ENCODE peak calls at places on chromosomes 1 and 21, in six cellular contexts. One of them, this sample, is unnamed.

GRCh38 chr1:217539510-217539909 is 91.4 kb downstream of the GPATCH2 start:
- DNase-seq in HEK293T: no peak
- DNase-seq in NCI-H526 treated with DMSO at 0.1 percent for 48 hours: no peak
- DNase-seq in cardiac muscle cell: no peak
- DNase-seq in kidney glomerular epithelial cell: no peak
- DNase-seq in Kasumi-1: no peak
- DNase-seq in this sample: no peak

GRCh38 chr1:221437924-221438323 is 304.0 kb downstream of the DUSP10 start:
- DNase-seq in HEK293T: no peak
- DNase-seq in NCI-H526 treated with DMSO at 0.1 percent for 48 hours: no peak
- DNase-seq in cardiac muscle cell: peak
- DNase-seq in kidney glomerular epithelial cell: peak
- DNase-seq in Kasumi-1: no peak
- DNase-seq in this sample: no peak

GRCh38 chr21:45950740-45951515 is 30.6 kb upstream of the COL6A1 start:
- DNase-seq in HEK293T: no peak
- DNase-seq in NCI-H526 treated with DMSO at 0.1 percent for 48 hours: no peak
- DNase-seq in cardiac muscle cell: peak
- DNase-seq in kidney glomerular epithelial cell: peak
- DNase-seq in Kasumi-1: no peak
- DNase-seq in this sample: no peak

GRCh38 chr21:25465263-25465662 is 142.0 kb downstream of the MRPL39 start:
- DNase-seq in HEK293T: no peak
- DNase-seq in NCI-H526 treated with DMSO at 0.1 percent for 48 hours: no peak
- DNase-seq in cardiac muscle cell: no peak
- DNase-seq in kidney glomerular epithelial cell: no peak
- DNase-seq in Kasumi-1: no peak
- DNase-seq in this sample: no peak

GRCh38 chr21:39120876-39121599 is 62.2 kb downstream of the PSMG1 start:
- DNase-seq in HEK293T: no peak
- DNase-seq in NCI-H526 treated with DMSO at 0.1 percent for 48 hours: no peak
- DNase-seq in cardiac muscle cell: no peak
- DNase-seq in kidney glomerular epithelial cell: no peak
- DNase-seq in Kasumi-1: no peak
- DNase-seq in this sample: no peak

GRCh38 chr1:64933296-64934070 is 32.9 kb downstream of the JAK1 start:
- DNase-seq in HEK293T: no peak
- DNase-seq in NCI-H526 treated with DMSO at 0.1 percent for 48 hours: peak
- DNase-seq in cardiac muscle cell: peak
- DNase-seq in kidney glomerular epithelial cell: no peak
- DNase-seq in Kasumi-1: peak
- DNase-seq in this sample: no peak

GRCh38 chr1:214777364-214777763 is 174.4 kb downstream of the CENPF start:
- DNase-seq in HEK293T: no peak
- DNase-seq in NCI-H526 treated with DMSO at 0.1 percent for 48 hours: no peak
- DNase-seq in cardiac muscle cell: no peak
- DNase-seq in kidney glomerular epithelial cell: no peak
- DNase-seq in Kasumi-1: no peak
- DNase-seq in this sample: no peak

GRCh38 chr1:47147047-47147785 is 10.0 kb downstream of the CYP4A22 start:
- DNase-seq in HEK293T: no peak
- DNase-seq in NCI-H526 treated with DMSO at 0.1 percent for 48 hours: no peak
- DNase-seq in cardiac muscle cell: no peak
- DNase-seq in kidney glomerular epithelial cell: no peak
- DNase-seq in Kasumi-1: no peak
- DNase-seq in this sample: no peak

GRCh38 chr1:2778220-2778592 is 23.3 kb downstream of the TTC34 start:
- DNase-seq in HEK293T: no peak
- DNase-seq in NCI-H526 treated with DMSO at 0.1 percent for 48 hours: no peak
- DNase-seq in cardiac muscle cell: no peak
- DNase-seq in kidney glomerular epithelial cell: no peak
- DNase-seq in Kasumi-1: no peak
- DNase-seq in this sample: no peak

GRCh38 chr1:966603-967295 is 467 bp downstream of the PLEKHN1 start:
- DNase-seq in HEK293T: peak
- DNase-seq in NCI-H526 treated with DMSO at 0.1 percent for 48 hours: no peak
- DNase-seq in cardiac muscle cell: peak
- DNase-seq in kidney glomerular epithelial cell: peak
- DNase-seq in Kasumi-1: peak
- DNase-seq in this sample: peak

GRCh38 chr21:37060296-37060695 is 12.6 kb downstream of the PIGP start:
- DNase-seq in HEK293T: peak
- DNase-seq in NCI-H526 treated with DMSO at 0.1 percent for 48 hours: no peak
- DNase-seq in cardiac muscle cell: peak
- DNase-seq in kidney glomerular epithelial cell: peak
- DNase-seq in Kasumi-1: peak
- DNase-seq in this sample: peak

GRCh38 chr1:19582318-19582717 is 61.8 kb upstream of the NBL1 start:
- DNase-seq in HEK293T: peak
- DNase-seq in NCI-H526 treated with DMSO at 0.1 percent for 48 hours: no peak
- DNase-seq in cardiac muscle cell: no peak
- DNase-seq in kidney glomerular epithelial cell: peak
- DNase-seq in Kasumi-1: peak
- DNase-seq in this sample: peak

GRCh38 chr1:116096013-116096618 is 15.1 kb upstream of the MAB21L3 start:
- DNase-seq in HEK293T: no peak
- DNase-seq in NCI-H526 treated with DMSO at 0.1 percent for 48 hours: no peak
- DNase-seq in cardiac muscle cell: no peak
- DNase-seq in kidney glomerular epithelial cell: no peak
- DNase-seq in Kasumi-1: no peak
- DNase-seq in this sample: no peak

GRCh38 chr1:150972417-150972940 is 2.2 kb downstream of the CERS2 start:
- DNase-seq in HEK293T: no peak
- DNase-seq in NCI-H526 treated with DMSO at 0.1 percent for 48 hours: no peak
- DNase-seq in cardiac muscle cell: no peak
- DNase-seq in kidney glomerular epithelial cell: no peak
- DNase-seq in Kasumi-1: no peak
- DNase-seq in this sample: no peak

GRCh38 chr21:45006536-45007079 is 66.8 kb downstream of the SLX9 start:
- DNase-seq in HEK293T: no peak
- DNase-seq in NCI-H526 treated with DMSO at 0.1 percent for 48 hours: no peak
- DNase-seq in cardiac muscle cell: no peak
- DNase-seq in kidney glomerular epithelial cell: no peak
- DNase-seq in Kasumi-1: no peak
- DNase-seq in this sample: peak

GRCh38 chr1:183180213-183180612 is 5.9 kb upstream of the LAMC2 start:
- DNase-seq in HEK293T: no peak
- DNase-seq in NCI-H526 treated with DMSO at 0.1 percent for 48 hours: peak
- DNase-seq in cardiac muscle cell: peak
- DNase-seq in kidney glomerular epithelial cell: peak
- DNase-seq in Kasumi-1: no peak
- DNase-seq in this sample: no peak

GRCh38 chr1:171877711-171878110 is 36.4 kb downstream of the DNM3 start:
- DNase-seq in HEK293T: no peak
- DNase-seq in NCI-H526 treated with DMSO at 0.1 percent for 48 hours: no peak
- DNase-seq in cardiac muscle cell: peak
- DNase-seq in kidney glomerular epithelial cell: peak
- DNase-seq in Kasumi-1: no peak
- DNase-seq in this sample: no peak

GRCh38 chr1:7497107-7497637 is 273.9 kb upstream of the VAMP3 start:
- DNase-seq in HEK293T: no peak
- DNase-seq in NCI-H526 treated with DMSO at 0.1 percent for 48 hours: no peak
- DNase-seq in cardiac muscle cell: no peak
- DNase-seq in kidney glomerular epithelial cell: no peak
- DNase-seq in Kasumi-1: no peak
- DNase-seq in this sample: no peak

GRCh38 chr1:25727819-25728286 is 72.1 kb upstream of the SELENON start:
- DNase-seq in HEK293T: no peak
- DNase-seq in NCI-H526 treated with DMSO at 0.1 percent for 48 hours: no peak
- DNase-seq in cardiac muscle cell: peak
- DNase-seq in kidney glomerular epithelial cell: peak
- DNase-seq in Kasumi-1: no peak
- DNase-seq in this sample: peak

GRCh38 chr1:235910357-235911299 is 43.9 kb upstream of the LYST start:
- DNase-seq in HEK293T: peak
- DNase-seq in NCI-H526 treated with DMSO at 0.1 percent for 48 hours: no peak
- DNase-seq in cardiac muscle cell: peak
- DNase-seq in kidney glomerular epithelial cell: peak
- DNase-seq in Kasumi-1: peak
- DNase-seq in this sample: no peak

GRCh38 chr21:44800971-44801467 is 601 bp downstream of the UBE2G2 start:
- DNase-seq in HEK293T: peak
- DNase-seq in NCI-H526 treated with DMSO at 0.1 percent for 48 hours: peak
- DNase-seq in cardiac muscle cell: peak
- DNase-seq in kidney glomerular epithelial cell: no peak
- DNase-seq in Kasumi-1: peak
- DNase-seq in this sample: no peak

GRCh38 chr1:203144661-203145060 is 17.1 kb downstream of the ADORA1 start:
- DNase-seq in HEK293T: no peak
- DNase-seq in NCI-H526 treated with DMSO at 0.1 percent for 48 hours: no peak
- DNase-seq in cardiac muscle cell: peak
- DNase-seq in kidney glomerular epithelial cell: peak
- DNase-seq in Kasumi-1: no peak
- DNase-seq in this sample: no peak

GRCh38 chr1:233082778-233083550 is 132.6 kb downstream of the NTPCR start:
- DNase-seq in HEK293T: no peak
- DNase-seq in NCI-H526 treated with DMSO at 0.1 percent for 48 hours: no peak
- DNase-seq in cardiac muscle cell: no peak
- DNase-seq in kidney glomerular epithelial cell: no peak
- DNase-seq in Kasumi-1: peak
- DNase-seq in this sample: no peak

GRCh38 chr21:16073571-16073970 is 343.8 kb downstream of the USP25 start:
- DNase-seq in HEK293T: no peak
- DNase-seq in NCI-H526 treated with DMSO at 0.1 percent for 48 hours: no peak
- DNase-seq in cardiac muscle cell: no peak
- DNase-seq in kidney glomerular epithelial cell: no peak
- DNase-seq in Kasumi-1: no peak
- DNase-seq in this sample: no peak

This sample was measured in glutamatergic neuron.